ENCODE peak calls at places on chromosomes 6 and 20, in eight cellular contexts. One of them, this sample, is unnamed.

GRCh38 chr6:101429291-101429690 is 35.8 kb downstream of the GRIK2 start:
- DNase-seq in MM.1S: no peak
- DNase-seq in AG04450: no peak
- DNase-seq in lung: no peak
- DNase-seq in fibroblast of lung: peak; percentile 14
- DNase-seq in tibial artery: no peak
- DNase-seq in heart left ventricle: no peak
- DNase-seq in CD4-positive, alpha-beta T cell: no peak
- DNase-seq in this sample: no peak

GRCh38 chr6:149031545-149032317 is 284.9 kb downstream of the UST start:
- DNase-seq in MM.1S: no peak
- DNase-seq in heart left ventricle: peak; percentile 28
- DNase-seq in AG04450: peak; percentile 77
- DNase-seq in tibial artery: no peak
- DNase-seq in lung: no peak
- DNase-seq in fibroblast of lung: peak; percentile 96
- DNase-seq in CD4-positive, alpha-beta T cell: peak; percentile 21
- DNase-seq in this sample: peak; percentile 86

GRCh38 chr6:38146021-38146657 is 326.6 kb downstream of the ZFAND3 start:
- DNase-seq in heart left ventricle: no peak
- DNase-seq in AG04450: no peak
- DNase-seq in MM.1S: no peak
- DNase-seq in tibial artery: no peak
- DNase-seq in fibroblast of lung: no peak
- DNase-seq in CD4-positive, alpha-beta T cell: no peak
- DNase-seq in lung: no peak
- DNase-seq in this sample: no peak

GRCh38 chr20:43537921-43538854 is 20.6 kb upstream of the SGK2 start:
- DNase-seq in CD4-positive, alpha-beta T cell: peak; percentile 41
- DNase-seq in fibroblast of lung: peak; percentile 42
- DNase-seq in tibial artery: peak; percentile 73
- DNase-seq in MM.1S: peak; percentile 45
- DNase-seq in lung: peak; percentile 51
- DNase-seq in heart left ventricle: peak; percentile 43
- DNase-seq in AG04450: peak; percentile 24
- DNase-seq in this sample: peak; percentile 46

GRCh38 chr6:35925961-35926360 is 5.1 kb upstream of the SRPK1 start:
- DNase-seq in fibroblast of lung: no peak
- DNase-seq in CD4-positive, alpha-beta T cell: no peak
- DNase-seq in lung: no peak
- DNase-seq in tibial artery: no peak
- DNase-seq in heart left ventricle: no peak
- DNase-seq in AG04450: no peak
- DNase-seq in MM.1S: no peak
- DNase-seq in this sample: no peak

GRCh38 chr6:111817451-111818146 is 55.7 kb downstream of the FYN start:
- DNase-seq in lung: no peak
- DNase-seq in CD4-positive, alpha-beta T cell: no peak
- DNase-seq in fibroblast of lung: no peak
- DNase-seq in heart left ventricle: no peak
- DNase-seq in tibial artery: peak; percentile 55
- DNase-seq in MM.1S: no peak
- DNase-seq in AG04450: no peak
- DNase-seq in this sample: no peak

GRCh38 chr20:44187054-44187762 is at the start of gene JPH2:
- DNase-seq in fibroblast of lung: peak; percentile 79
- DNase-seq in tibial artery: peak; percentile 72
- DNase-seq in lung: no peak
- DNase-seq in CD4-positive, alpha-beta T cell: no peak
- DNase-seq in heart left ventricle: peak; percentile 88
- DNase-seq in AG04450: no peak
- DNase-seq in MM.1S: no peak
- DNase-seq in this sample: peak; percentile 89

GRCh38 chr6:152642578-152643375 is 5.6 kb upstream of the SYNE1 start:
- DNase-seq in heart left ventricle: peak; percentile 67
- DNase-seq in MM.1S: peak; percentile 69
- DNase-seq in fibroblast of lung: peak; percentile 36
- DNase-seq in lung: peak; percentile 74
- DNase-seq in CD4-positive, alpha-beta T cell: no peak
- DNase-seq in tibial artery: peak; percentile 29
- DNase-seq in AG04450: no peak
- DNase-seq in this sample: no peak

GRCh38 chr6:105432797-105433196 is 29.9 kb upstream of the PREP start:
- DNase-seq in AG04450: peak; percentile 46
- DNase-seq in fibroblast of lung: peak; percentile 92
- DNase-seq in MM.1S: no peak
- DNase-seq in tibial artery: no peak
- DNase-seq in heart left ventricle: no peak
- DNase-seq in CD4-positive, alpha-beta T cell: no peak
- DNase-seq in lung: no peak
- DNase-seq in this sample: peak; percentile 31

GRCh38 chr20:64161595-64162238 is 2.5 kb upstream of the MYT1 start:
- DNase-seq in tibial artery: no peak
- DNase-seq in CD4-positive, alpha-beta T cell: peak; percentile 19
- DNase-seq in lung: no peak
- DNase-seq in MM.1S: no peak
- DNase-seq in heart left ventricle: peak; percentile 56
- DNase-seq in fibroblast of lung: peak; percentile 47
- DNase-seq in AG04450: no peak
- DNase-seq in this sample: peak; percentile 19

GRCh38 chr6:112030965-112031660 is 22.8 kb upstream of the CCN6 start:
- DNase-seq in lung: no peak
- DNase-seq in heart left ventricle: no peak
- DNase-seq in tibial artery: peak; percentile 40
- DNase-seq in CD4-positive, alpha-beta T cell: no peak
- DNase-seq in AG04450: no peak
- DNase-seq in MM.1S: no peak
- DNase-seq in fibroblast of lung: no peak
- DNase-seq in this sample: no peak

GRCh38 chr20:46850896-46851295 is 43.7 kb upstream of the EYA2 start:
- DNase-seq in CD4-positive, alpha-beta T cell: no peak
- DNase-seq in tibial artery: no peak
- DNase-seq in heart left ventricle: no peak
- DNase-seq in fibroblast of lung: no peak
- DNase-seq in MM.1S: no peak
- DNase-seq in AG04450: no peak
- DNase-seq in lung: no peak
- DNase-seq in this sample: no peak

GRCh38 chr6:140921366-140922226 is 1211.1 kb upstream of the GJE1 start:
- DNase-seq in CD4-positive, alpha-beta T cell: no peak
- DNase-seq in MM.1S: peak; percentile 52
- DNase-seq in lung: no peak
- DNase-seq in fibroblast of lung: peak; percentile 88
- DNase-seq in AG04450: peak; percentile 51
- DNase-seq in tibial artery: no peak
- DNase-seq in heart left ventricle: no peak
- DNase-seq in this sample: no peak

GRCh38 chr20:32465092-32465900 is 107.2 kb downstream of the ASXL1 start:
- DNase-seq in AG04450: no peak
- DNase-seq in tibial artery: no peak
- DNase-seq in fibroblast of lung: peak; percentile 87
- DNase-seq in heart left ventricle: peak; percentile 86
- DNase-seq in CD4-positive, alpha-beta T cell: no peak
- DNase-seq in lung: peak; percentile 74
- DNase-seq in MM.1S: no peak
- DNase-seq in this sample: peak; percentile 87

GRCh38 chr6:142297996-142298753 is 3.6 kb upstream of the ADGRG6 start:
- DNase-seq in fibroblast of lung: peak; percentile 82
- DNase-seq in AG04450: peak; percentile 38
- DNase-seq in lung: no peak
- DNase-seq in tibial artery: no peak
- DNase-seq in heart left ventricle: no peak
- DNase-seq in CD4-positive, alpha-beta T cell: no peak
- DNase-seq in MM.1S: no peak
- DNase-seq in this sample: no peak

GRCh38 chr6:125268765-125269164 is 33.0 kb downstream of the HDDC2 start:
- DNase-seq in MM.1S: no peak
- DNase-seq in lung: no peak
- DNase-seq in heart left ventricle: no peak
- DNase-seq in AG04450: no peak
- DNase-seq in fibroblast of lung: no peak
- DNase-seq in CD4-positive, alpha-beta T cell: no peak
- DNase-seq in tibial artery: no peak
- DNase-seq in this sample: no peak

GRCh38 chr6:110596354-110596753 is 119.9 kb upstream of the SLC22A16 start:
- DNase-seq in lung: no peak
- DNase-seq in AG04450: no peak
- DNase-seq in CD4-positive, alpha-beta T cell: no peak
- DNase-seq in fibroblast of lung: no peak
- DNase-seq in tibial artery: no peak
- DNase-seq in heart left ventricle: no peak
- DNase-seq in MM.1S: no peak
- DNase-seq in this sample: no peak

GRCh38 chr6:114096553-114097172 is 125.7 kb upstream of the HDAC2 start:
- DNase-seq in lung: no peak
- DNase-seq in CD4-positive, alpha-beta T cell: no peak
- DNase-seq in AG04450: no peak
- DNase-seq in tibial artery: no peak
- DNase-seq in fibroblast of lung: peak; percentile 18
- DNase-seq in heart left ventricle: no peak
- DNase-seq in MM.1S: peak; percentile 56
- DNase-seq in this sample: no peak

GRCh38 chr6:129965096-129965495 is 53.3 kb upstream of the L3MBTL3 start:
- DNase-seq in lung: no peak
- DNase-seq in CD4-positive, alpha-beta T cell: no peak
- DNase-seq in MM.1S: no peak
- DNase-seq in AG04450: no peak
- DNase-seq in heart left ventricle: no peak
- DNase-seq in tibial artery: no peak
- DNase-seq in fibroblast of lung: no peak
- DNase-seq in this sample: no peak

GRCh38 chr6:168440520-168441433 is at the start of gene SMOC2:
- DNase-seq in AG04450: no peak
- DNase-seq in fibroblast of lung: no peak
- DNase-seq in heart left ventricle: peak; percentile 54
- DNase-seq in lung: no peak
- DNase-seq in MM.1S: no peak
- DNase-seq in CD4-positive, alpha-beta T cell: no peak
- DNase-seq in tibial artery: no peak
- DNase-seq in this sample: no peak

GRCh38 chr20:7693761-7694160 is 246.5 kb downstream of the HAO1 start:
- DNase-seq in lung: no peak
- DNase-seq in tibial artery: no peak
- DNase-seq in fibroblast of lung: peak; percentile 91
- DNase-seq in MM.1S: no peak
- DNase-seq in AG04450: no peak
- DNase-seq in heart left ventricle: no peak
- DNase-seq in CD4-positive, alpha-beta T cell: no peak
- DNase-seq in this sample: no peak

GRCh38 chr20:32975698-32976674 is 28.2 kb downstream of the SUN5 start:
- DNase-seq in tibial artery: no peak
- DNase-seq in MM.1S: no peak
- DNase-seq in AG04450: no peak
- DNase-seq in lung: no peak
- DNase-seq in CD4-positive, alpha-beta T cell: no peak
- DNase-seq in fibroblast of lung: no peak
- DNase-seq in heart left ventricle: peak; percentile 82
- DNase-seq in this sample: peak; percentile 25

GRCh38 chr6:81669445-81669844 is 83.0 kb downstream of the TENT5A start:
- DNase-seq in MM.1S: no peak
- DNase-seq in CD4-positive, alpha-beta T cell: no peak
- DNase-seq in fibroblast of lung: no peak
- DNase-seq in AG04450: no peak
- DNase-seq in lung: no peak
- DNase-seq in heart left ventricle: no peak
- DNase-seq in tibial artery: no peak
- DNase-seq in this sample: no peak

GRCh38 chr6:28356666-28357020 is 6.9 kb downstream of the ZKSCAN3 start:
- DNase-seq in CD4-positive, alpha-beta T cell: no peak
- DNase-seq in lung: no peak
- DNase-seq in AG04450: no peak
- DNase-seq in fibroblast of lung: no peak
- DNase-seq in tibial artery: no peak
- DNase-seq in heart left ventricle: no peak
- DNase-seq in MM.1S: no peak
- DNase-seq in this sample: no peak
- H3K27ac ChIP-seq in CD4-positive, alpha-beta T cell: no peak overlapping the region
- H3K27ac ChIP-seq in lung: peak overlapping the region; percentile 81
- H3K27ac ChIP-seq in AG04450: peak overlapping the region; percentile 83
- H3K27ac ChIP-seq in fibroblast of lung: peak overlapping the region; percentile 81
- H3K27ac ChIP-seq in tibial artery: peak overlapping the region; percentile 77
- H3K27ac ChIP-seq in heart left ventricle: peak overlapping the region; percentile 89
- H3K27ac ChIP-seq in MM.1S: no peak overlapping the region
- H3K27ac ChIP-seq in this sample: peak overlapping the region; percentile 55

DNA sequence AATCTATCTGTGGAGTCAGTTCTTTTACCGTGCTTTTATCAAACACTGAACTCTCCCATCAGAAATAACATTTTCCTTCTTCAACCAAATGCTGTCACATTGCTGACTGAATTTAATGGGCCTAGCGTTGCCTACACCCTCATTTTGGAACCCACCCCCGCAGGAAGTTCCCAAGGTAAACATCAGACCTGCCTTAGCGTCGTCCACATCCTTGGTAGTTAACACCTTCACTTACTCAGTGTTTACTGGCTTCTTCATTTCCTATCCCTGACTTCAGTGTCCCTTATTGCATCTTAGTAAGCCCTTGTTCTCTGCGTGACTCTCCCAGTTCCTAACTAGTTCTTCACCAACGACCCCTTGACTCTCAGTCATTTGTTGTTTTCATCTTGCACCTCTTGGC is 491.4 kb upstream of the SOX4 start:
- DNase-seq in fibroblast of lung: no peak
- DNase-seq in heart left ventricle: no peak
- DNase-seq in tibial artery: no peak
- DNase-seq in AG04450: no peak
- DNase-seq in CD4-positive, alpha-beta T cell: no peak
- DNase-seq in lung: no peak
- DNase-seq in MM.1S: no peak
- DNase-seq in this sample: no peak
- H3K27ac ChIP-seq in fibroblast of lung: no peak overlapping the region
- H3K27ac ChIP-seq in heart left ventricle: no peak overlapping the region
- H3K27ac ChIP-seq in tibial artery: no peak overlapping the region
- H3K27ac ChIP-seq in AG04450: no peak overlapping the region
- H3K27ac ChIP-seq in CD4-positive, alpha-beta T cell: no peak overlapping the region
- H3K27ac ChIP-seq in lung: no peak overlapping the region
- H3K27ac ChIP-seq in MM.1S: no peak overlapping the region
- H3K27ac ChIP-seq in this sample: no peak overlapping the region

GRCh38 chr20:59324441-59324840 is 24.0 kb downstream of the EDN3 start:
- DNase-seq in MM.1S: no peak
- DNase-seq in lung: no peak
- DNase-seq in heart left ventricle: no peak
- DNase-seq in tibial artery: no peak
- DNase-seq in AG04450: no peak
- DNase-seq in CD4-positive, alpha-beta T cell: no peak
- DNase-seq in fibroblast of lung: no peak
- DNase-seq in this sample: no peak
- H3K27ac ChIP-seq in MM.1S: no peak overlapping the region
- H3K27ac ChIP-seq in lung: no peak overlapping the region
- H3K27ac ChIP-seq in heart left ventricle: no peak overlapping the region
- H3K27ac ChIP-seq in tibial artery: no peak overlapping the region
- H3K27ac ChIP-seq in AG04450: no peak overlapping the region
- H3K27ac ChIP-seq in CD4-positive, alpha-beta T cell: no peak overlapping the region
- H3K27ac ChIP-seq in fibroblast of lung: no peak overlapping the region
- H3K27ac ChIP-seq in this sample: no peak overlapping the region

GRCh38 chr6:27288136-27289044 is 23.7 kb downstream of the POM121L2 start:
- DNase-seq in heart left ventricle: no peak
- DNase-seq in tibial artery: no peak
- DNase-seq in MM.1S: no peak
- DNase-seq in AG04450: no peak
- DNase-seq in CD4-positive, alpha-beta T cell: no peak
- DNase-seq in fibroblast of lung: no peak
- DNase-seq in lung: no peak
- DNase-seq in this sample: no peak
- H3K27ac ChIP-seq in heart left ventricle: no peak overlapping the region
- H3K27ac ChIP-seq in tibial artery: no peak overlapping the region
- H3K27ac ChIP-seq in MM.1S: no peak overlapping the region
- H3K27ac ChIP-seq in AG04450: no peak overlapping the region
- H3K27ac ChIP-seq in CD4-positive, alpha-beta T cell: no peak overlapping the region
- H3K27ac ChIP-seq in fibroblast of lung: no peak overlapping the region
- H3K27ac ChIP-seq in lung: no peak overlapping the region
- H3K27ac ChIP-seq in this sample: no peak overlapping the region